ENCODE peak calls at places on chromosome 22, in eight cellular contexts. P, G, B, E, I, H, W and J are unnamed samples. For H3K4me1, the result is how much of the 10 kb centered on the place peaks cover.

GRCh38 chr22:27727673-27728451 is 73.7 kb downstream of the MN1 start:
- DNase-seq in P (no peak), G (no peak), B (no peak), E (no peak), I (no peak), H (no peak), W (no peak), J (no peak)

GRCh38 chr22:35921777-35922176 is 106.8 kb downstream of the RBFOX2 start:
- DNase-seq in P (peak), G (peak), B (peak), E (peak), I (peak), H (peak), W (peak), J (peak)

GRCh38 chr22:27370987-27371386 is 430.6 kb downstream of the MN1 start:
- DNase-seq in P (no peak), G (no peak), B (no peak), E (no peak), I (no peak), H (no peak), W (no peak), J (no peak)

GRCh38 chr22:24391836-24392217 is 35.6 kb upstream of the ADORA2A start:
- DNase-seq in P (no peak), G (no peak), B (no peak), E (no peak), I (no peak), H (no peak), W (no peak), J (no peak)

GRCh38 chr22:41550952-41551491 is 6.8 kb upstream of the POLR3H start:
- DNase-seq in P (no peak), G (no peak), B (no peak), E (no peak), I (no peak), H (no peak), W (no peak), J (no peak)

GRCh38 chr22:47659467-47660302 is 897.2 kb downstream of the TBC1D22A start:
- DNase-seq in P (no peak), G (no peak), B (no peak), E (no peak), I (no peak), H (no peak), W (no peak), J (no peak)

GRCh38 chr22:23713696-23714595 is 23.1 kb downstream of the RGL4 start:
- DNase-seq in P (no peak), G (no peak), B (no peak), E (no peak), I (no peak), H (no peak), W (no peak), J (no peak)

GRCh38 chr22:35582861-35583670 is 34.1 kb downstream of the MB start:
- DNase-seq in P (no peak), G (no peak), B (peak), E (peak), I (peak), H (peak), W (no peak), J (peak)

GRCh38 chr22:41417622-41418390 is 28.8 kb downstream of the TOB2 start:
- DNase-seq in P (peak), G (peak), B (peak), E (no peak), I (no peak), H (peak), W (peak), J (peak)

GRCh38 chr22:22810018-22810427 is 77.6 kb upstream of the IGLL5 start:
- DNase-seq in P (no peak), G (no peak), B (peak), E (no peak), I (no peak), H (peak), W (peak), J (no peak)

GRCh38 chr22:48743601-48744282 is 1083.9 kb downstream of the BRD1 start:
- DNase-seq in P (no peak), G (peak), B (no peak), E (no peak), I (no peak), H (no peak), W (no peak), J (no peak)

GRCh38 chr22:34829485-34829884 is 236.5 kb upstream of the ISX start:
- DNase-seq in P (no peak), G (no peak), B (no peak), E (no peak), I (no peak), H (no peak), W (no peak), J (no peak)

GRCh38 chr22:36590441-36591056 is 61.6 kb upstream of the EIF3D start:
- DNase-seq in P (no peak), G (no peak), B (no peak), E (no peak), I (no peak), H (no peak), W (no peak), J (no peak)

GRCh38 chr22:33902073-33902472 is 18.2 kb downstream of the LARGE1 start:
- DNase-seq in P (no peak), G (no peak), B (no peak), E (no peak), I (no peak), H (no peak), W (no peak), J (no peak)

GRCh38 chr22:26666035-26666338 is 8.6 kb downstream of the MIAT start:
- DNase-seq in P (no peak), G (no peak), B (no peak), E (no peak), I (no peak), H (no peak), W (no peak), J (no peak)

GRCh38 chr22:45261407-45262088 is 20.9 kb upstream of the KIAA0930 start:
- DNase-seq in P (no peak), G (no peak), B (no peak), E (no peak), I (no peak), H (peak), W (no peak), J (no peak)

GRCh38 chr22:20920881-20921203 is 3.6 kb downstream of the CRKL start:
- DNase-seq in P (no peak), G (no peak), B (no peak), E (no peak), I (no peak), H (no peak), W (no peak), J (no peak)
- H3K4me3 ChIP-seq in P (peak), G (no peak), B (peak), E (peak), I (peak), H (no peak), W (peak), J (peak)

DNA sequence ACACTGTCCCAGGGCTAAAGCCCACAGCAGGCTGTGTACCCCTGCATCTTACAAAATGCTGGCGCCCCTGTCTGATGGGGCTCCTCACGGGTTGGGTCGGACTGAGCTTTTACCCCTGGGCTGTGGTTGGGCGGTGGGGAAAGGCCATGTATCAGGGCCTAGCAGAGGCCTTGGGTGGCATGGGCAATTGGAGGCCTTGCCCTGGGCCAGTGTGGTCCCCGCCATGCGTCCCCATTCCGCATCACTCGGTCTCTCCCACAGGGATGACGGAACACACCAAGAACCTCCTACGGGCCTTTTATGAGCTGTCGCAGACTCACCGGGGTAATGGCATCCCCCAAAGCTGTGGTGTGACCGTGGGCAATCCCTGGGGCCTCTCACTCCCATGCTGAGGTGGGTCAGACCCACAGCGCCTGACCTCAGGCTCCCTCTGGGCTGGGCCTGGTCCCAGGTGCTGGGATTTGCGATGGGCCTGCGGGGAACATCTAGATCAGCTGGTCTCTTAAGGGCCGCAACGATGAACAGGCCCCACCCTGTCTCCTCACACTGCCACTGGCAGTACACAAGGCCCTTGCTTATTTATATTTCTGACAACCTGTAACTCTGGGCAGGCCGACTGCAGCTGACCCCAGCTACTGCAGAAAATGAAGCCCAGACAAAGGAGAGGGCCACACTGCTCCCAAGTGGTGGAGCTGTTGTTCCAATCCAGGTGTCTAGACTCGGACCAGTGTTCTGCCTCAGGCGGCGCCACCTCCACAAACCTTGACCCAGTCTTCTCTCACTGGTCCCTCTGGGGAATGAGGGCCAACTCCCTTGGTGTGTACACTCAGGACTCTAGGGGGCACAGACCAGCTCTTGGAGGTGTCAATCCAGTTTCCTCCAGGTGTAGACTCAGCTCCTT is 12.3 kb downstream of the SLC16A8 start:
- DNase-seq in P (no peak), G (no peak), B (peak), E (no peak), I (no peak), H (no peak), W (no peak), J (no peak)
- TF ChIP-seq CTCF in P (no peak), G (no peak), B (no peak), E (no peak), I (no peak), H (no peak), W (no peak), J (no peak)

GRCh38 chr22:38964989-38965388 is 7.6 kb downstream of the APOBEC3A start:
- DNase-seq in P (no peak), G (no peak), B (no peak), E (no peak), I (no peak), H (peak), W (no peak), J (no peak)
- H3K4me1 ChIP-seq in P (under half), G (under half), B (under half), E (under half), I (under half), H (under half), W (under half), J (under half)

GRCh38 chr22:50009765-50010675 is 2.5 kb downstream of the IL17REL start:
- DNase-seq in P (no peak), G (no peak), B (no peak), E (no peak), I (no peak), H (no peak), W (peak), J (no peak)

GRCh38 chr22:50008151-50009040 is 4.2 kb downstream of the IL17REL start:
- DNase-seq in P (no peak), G (no peak), B (no peak), E (peak), I (no peak), H (no peak), W (no peak), J (no peak)

GRCh38 chr22:50007057-50007511 is 5.5 kb downstream of the IL17REL start:
- DNase-seq in P (no peak), G (no peak), B (no peak), E (no peak), I (no peak), H (no peak), W (no peak), J (no peak)

GRCh38 chr22:50010676-50011446 is 1.7 kb downstream of the IL17REL start:
- DNase-seq in P (no peak), G (no peak), B (no peak), E (no peak), I (no peak), H (no peak), W (no peak), J (no peak)

GRCh38 chr22:50009251-50009650 is 3.3 kb downstream of the IL17REL start:
- DNase-seq in P (no peak), G (no peak), B (no peak), E (no peak), I (no peak), H (no peak), W (no peak), J (no peak)
- H3K4me3 ChIP-seq in P (no peak), G (no peak), B (no peak), E (no peak), I (no peak), H (no peak), W (no peak), J (no peak)

DNA sequence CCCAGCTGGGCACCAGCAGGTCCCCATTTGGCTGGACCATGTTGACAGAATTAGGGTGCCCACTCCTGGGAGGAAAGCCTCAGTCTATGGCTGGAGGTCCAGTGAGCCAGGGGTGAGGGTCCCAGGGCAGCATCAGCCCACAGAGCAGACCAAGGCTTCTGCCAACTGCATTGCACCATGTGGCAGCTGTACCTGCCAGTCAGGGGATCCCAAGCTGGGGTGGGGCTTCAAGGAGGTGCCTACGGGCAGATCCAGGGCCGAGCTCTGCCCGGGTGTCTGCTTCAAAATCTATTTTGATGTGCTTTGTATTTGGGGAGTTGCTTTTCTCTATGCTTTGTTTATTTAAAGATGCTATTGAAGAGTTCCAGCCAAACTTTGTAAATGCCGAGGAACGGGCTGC is 10.4 kb downstream of the GP1BB start:
- DNase-seq in P (no peak), G (no peak), B (no peak), E (no peak), I (no peak), H (no peak), W (no peak), J (no peak)
- TF ChIP-seq CTCF in P (no peak), G (no peak), B (no peak), E (no peak), I (no peak), H (no peak), W (no peak), J (no peak)

GRCh38 chr22:46453829-46454220 is 83.6 kb downstream of the CELSR1 start:
- DNase-seq in P (no peak), G (no peak), B (no peak), E (no peak), I (no peak), H (no peak), W (no peak), J (no peak)
- H3K4me1 ChIP-seq in P (under half), G (under half), B (under half), E (under half), I (under half), H (under half), W (under half), J (under half)

GRCh38 chr22:43142881-43143562 is at the start of gene MCAT:
- DNase-seq in P (peak), G (peak), B (peak), E (peak), I (peak), H (peak), W (peak), J (peak)
- H3K4me3 ChIP-seq in P (peak), G (peak), B (peak), E (peak), I (peak), H (peak), W (peak), J (peak)

DNA sequence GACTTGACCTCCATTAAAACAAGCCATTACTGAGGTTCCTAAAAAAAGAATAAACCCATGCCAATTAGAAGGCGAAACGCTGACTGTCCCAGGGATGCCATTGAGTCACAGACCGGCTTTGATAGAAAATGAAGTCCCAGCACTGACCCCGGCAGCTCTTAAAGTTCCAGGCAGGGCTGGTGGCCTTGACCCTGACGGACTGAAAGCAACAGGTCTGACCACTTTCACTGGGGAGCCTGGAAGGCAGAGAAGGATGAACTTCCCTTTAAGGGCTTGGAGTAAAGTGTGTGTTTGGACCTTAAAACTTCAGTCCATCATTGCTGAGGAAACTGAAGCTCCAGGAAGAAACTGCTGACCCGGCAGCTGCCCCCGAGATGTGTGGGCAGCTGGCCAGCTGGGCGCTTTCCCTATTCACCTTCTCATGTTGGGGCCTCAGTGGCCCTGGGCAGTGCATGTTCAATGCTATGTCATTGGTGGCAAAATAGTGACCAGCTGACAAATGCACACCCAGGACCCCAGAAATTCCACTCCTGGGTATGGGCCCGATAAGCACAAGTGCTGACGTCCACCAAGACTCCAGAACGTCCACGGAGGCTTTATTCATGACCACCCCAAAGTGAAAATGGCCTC is 18.9 kb upstream of the EFCAB6 start:
- DNase-seq in P (no peak), G (no peak), B (no peak), E (no peak), I (no peak), H (no peak), W (no peak), J (no peak)
- TF ChIP-seq CTCF in P (no peak), G (no peak), B (no peak), E (no peak), I (no peak), H (no peak), W (no peak), J (no peak)

DNA sequence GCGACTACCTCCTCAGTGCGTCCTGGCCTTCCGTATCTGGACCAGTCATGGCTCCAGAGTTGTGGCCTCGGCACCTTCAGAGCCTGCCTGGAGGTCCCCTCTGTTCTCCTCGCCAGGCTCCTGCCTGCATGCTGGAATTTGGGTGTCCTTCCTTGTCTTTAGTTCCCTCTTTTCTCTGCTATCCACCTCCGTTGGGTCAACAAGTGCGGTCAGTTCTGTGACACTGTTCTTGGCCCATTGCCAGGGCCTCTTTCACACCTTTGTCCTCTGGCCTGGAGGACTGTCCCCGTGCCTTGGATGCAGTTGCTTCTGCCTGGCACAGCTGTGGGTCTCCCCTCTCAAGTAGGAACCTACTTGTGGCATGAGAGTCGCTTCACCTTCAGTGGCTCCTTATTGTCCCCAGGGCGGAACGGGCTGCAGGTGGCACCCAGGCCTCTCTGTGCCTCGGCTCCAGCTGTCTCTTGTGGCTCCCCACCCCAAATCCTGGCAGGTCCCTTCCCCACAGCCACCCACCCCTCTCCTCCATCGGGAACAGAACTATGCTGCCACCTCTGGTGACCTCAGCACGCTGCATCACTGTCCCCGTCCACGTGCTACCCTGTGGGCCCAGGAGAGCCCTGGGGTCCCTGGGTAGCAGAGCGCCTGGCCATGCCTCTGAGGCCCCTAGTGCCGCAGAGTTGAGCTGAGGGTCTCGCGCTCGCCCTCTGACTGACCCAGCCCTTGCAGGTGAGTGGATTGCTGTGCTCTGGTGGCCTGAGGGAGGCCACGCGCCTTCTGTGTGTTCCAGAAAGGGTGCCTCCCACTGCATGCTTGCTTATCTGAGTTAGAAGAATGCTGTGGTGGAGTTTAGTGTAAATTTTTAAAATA is 4.7 kb downstream of the DGCR8 start:
- DNase-seq in P (no peak), G (no peak), B (no peak), E (peak), I (peak), H (no peak), W (no peak), J (no peak)
- H3K4me1 ChIP-seq in P (under half), G (half or more), B (under half), E (under half), I (under half), H (under half), W (under half), J (under half)